ENCODE peak calls at places on chromosomes 11 and 22, in four cellular contexts. One of them, this sample, is unnamed.

GRCh38 chr11:38176812-38177322 is 1578.8 kb upstream of the RAG2 start:
- DNase-seq in GM12891: no peak
- DNase-seq in K562: no peak
- DNase-seq in GM12878: no peak
- DNase-seq in this sample: no peak

GRCh38 chr22:23269441-23270211 is 89.3 kb downstream of the BCR start:
- DNase-seq in GM12891: no peak
- DNase-seq in K562: peak
- DNase-seq in GM12878: no peak
- DNase-seq in this sample: no peak

GRCh38 chr11:100556781-100557180 is 130.3 kb upstream of the ARHGAP42 start:
- DNase-seq in GM12891: no peak
- DNase-seq in K562: no peak
- DNase-seq in GM12878: no peak
- DNase-seq in this sample: no peak

GRCh38 chr11:69196322-69197169 is 40.8 kb downstream of the SMIM38 start:
- DNase-seq in GM12891: no peak
- DNase-seq in K562: no peak
- DNase-seq in GM12878: no peak
- DNase-seq in this sample: no peak

GRCh38 chr11:73334244-73335203 is 26.4 kb downstream of the ARHGEF17 start:
- DNase-seq in GM12891: no peak
- DNase-seq in K562: peak
- DNase-seq in GM12878: no peak
- DNase-seq in this sample: no peak

GRCh38 chr22:47780281-47780875 is 1017.9 kb downstream of the TBC1D22A start:
- DNase-seq in GM12891: no peak
- DNase-seq in K562: no peak
- DNase-seq in GM12878: no peak
- DNase-seq in this sample: no peak

GRCh38 chr22:21876486-21877176 is 9.2 kb upstream of the MAPK1 start:
- DNase-seq in GM12891: no peak
- DNase-seq in K562: peak
- DNase-seq in GM12878: no peak
- DNase-seq in this sample: peak

GRCh38 chr11:10382518-10382917 is 72.5 kb upstream of the AMPD3 start:
- DNase-seq in GM12891: no peak
- DNase-seq in K562: peak
- DNase-seq in GM12878: no peak
- DNase-seq in this sample: no peak

GRCh38 chr11:105609341-105609781 is 512 bp upstream of the GRIA4 start:
- DNase-seq in GM12891: no peak
- DNase-seq in K562: peak
- DNase-seq in GM12878: no peak
- DNase-seq in this sample: no peak

GRCh38 chr22:33918676-33919590 is 1.3 kb downstream of the LARGE1 start:
- DNase-seq in GM12891: no peak
- DNase-seq in K562: no peak
- DNase-seq in GM12878: no peak
- DNase-seq in this sample: no peak

GRCh38 chr11:60447070-60447469 is 8.6 kb upstream of the MS4A1 start:
- DNase-seq in GM12891: no peak
- DNase-seq in K562: no peak
- DNase-seq in GM12878: no peak
- DNase-seq in this sample: no peak

GRCh38 chr11:88603499-88603898 is 266.0 kb upstream of the CTSC start:
- DNase-seq in GM12891: no peak
- DNase-seq in K562: no peak
- DNase-seq in GM12878: no peak
- DNase-seq in this sample: no peak

GRCh38 chr22:17706451-17706900 is 67.8 kb downstream of the BID start:
- DNase-seq in GM12891: peak
- DNase-seq in K562: no peak
- DNase-seq in GM12878: peak
- DNase-seq in this sample: peak

GRCh38 chr11:69240332-69241074 is 53.5 kb upstream of the MYEOV start:
- DNase-seq in GM12891: no peak
- DNase-seq in K562: no peak
- DNase-seq in GM12878: no peak
- DNase-seq in this sample: no peak

GRCh38 chr22:17744430-17744829 is 29.8 kb downstream of the BID start:
- DNase-seq in GM12891: no peak
- DNase-seq in K562: no peak
- DNase-seq in GM12878: no peak
- DNase-seq in this sample: no peak

GRCh38 chr11:129354688-129355087 is 21.0 kb upstream of the BARX2 start:
- DNase-seq in GM12891: no peak
- DNase-seq in K562: no peak
- DNase-seq in GM12878: no peak
- DNase-seq in this sample: no peak

GRCh38 chr11:133894956-133895549 is 49.7 kb upstream of the SPATA19 start:
- DNase-seq in GM12891: no peak
- DNase-seq in K562: no peak
- DNase-seq in GM12878: peak
- DNase-seq in this sample: no peak

GRCh38 chr11:68313574-68314202 is 1.3 kb downstream of the LRP5 start:
- DNase-seq in GM12891: no peak
- DNase-seq in K562: peak
- DNase-seq in GM12878: no peak
- DNase-seq in this sample: peak

GRCh38 chr11:58442136-58442535 is at the start of gene OR5B12:
- DNase-seq in GM12891: no peak
- DNase-seq in K562: no peak
- DNase-seq in GM12878: no peak
- DNase-seq in this sample: no peak

GRCh38 chr11:695606-696381 is at the start of gene TMEM80:
- DNase-seq in GM12891: peak
- DNase-seq in K562: peak
- DNase-seq in GM12878: peak
- DNase-seq in this sample: peak

GRCh38 chr11:33542921-33543320 is 157.7 kb downstream of the C11orf91 start:
- DNase-seq in GM12891: peak
- DNase-seq in K562: peak
- DNase-seq in GM12878: no peak
- DNase-seq in this sample: peak

GRCh38 chr11:86955674-86956522 is 703 bp upstream of the FZD4 start:
- DNase-seq in GM12891: peak
- DNase-seq in K562: peak
- DNase-seq in GM12878: peak
- DNase-seq in this sample: no peak

GRCh38 chr11:128502736-128503135 is 84.6 kb downstream of the ETS1 start:
- DNase-seq in GM12891: no peak
- DNase-seq in K562: no peak
- DNase-seq in GM12878: no peak
- DNase-seq in this sample: no peak

GRCh38 chr11:75261474-75261847 is 20.9 kb downstream of the TPBGL start:
- DNase-seq in GM12891: no peak
- DNase-seq in K562: no peak
- DNase-seq in GM12878: no peak
- DNase-seq in this sample: peak

GRCh38 chr11:65479184-65480145 is 19.4 kb upstream of the MALAT1 start:
- DNase-seq in GM12891: no peak
- DNase-seq in K562: no peak
- DNase-seq in GM12878: no peak
- DNase-seq in this sample: no peak

GRCh38 chr11:72776844-72777754 is 16.7 kb downstream of the STARD10 start:
- DNase-seq in GM12891: no peak
- DNase-seq in K562: peak
- DNase-seq in GM12878: no peak
- DNase-seq in this sample: no peak

GRCh38 chr11:125082611-125083311 is 19.7 kb downstream of the SLC37A2 start:
- DNase-seq in GM12891: no peak
- DNase-seq in K562: no peak
- DNase-seq in GM12878: no peak
- DNase-seq in this sample: no peak

GRCh38 chr11:12376259-12376971 is 956 bp upstream of the PARVA start:
- DNase-seq in GM12891: no peak
- DNase-seq in K562: no peak
- DNase-seq in GM12878: no peak
- DNase-seq in this sample: no peak

GRCh38 chr11:47372422-47372821 is 5.9 kb downstream of the SPI1 start:
- DNase-seq in GM12891: no peak
- DNase-seq in K562: no peak
- DNase-seq in GM12878: no peak
- DNase-seq in this sample: no peak

GRCh38 chr22:21684492-21685163 is 18.8 kb downstream of the PPIL2 start:
- DNase-seq in GM12891: no peak
- DNase-seq in K562: peak
- DNase-seq in GM12878: no peak
- DNase-seq in this sample: no peak

GRCh38 chr11:19604679-19605375 is 107.8 kb upstream of the NAV2 start:
- DNase-seq in GM12891: no peak
- DNase-seq in K562: no peak
- DNase-seq in GM12878: no peak
- DNase-seq in this sample: no peak

GRCh38 chr22:17988800-17989513 is 35.4 kb downstream of the MICAL3 start:
- DNase-seq in GM12891: no peak
- DNase-seq in K562: no peak
- DNase-seq in GM12878: no peak
- DNase-seq in this sample: no peak

GRCh38 chr22:46972901-46973831 is 210.7 kb downstream of the TBC1D22A start:
- DNase-seq in GM12891: no peak
- DNase-seq in K562: no peak
- DNase-seq in GM12878: no peak
- DNase-seq in this sample: no peak

GRCh38 chr11:19283998-19284397 is 43.3 kb upstream of the E2F8 start:
- DNase-seq in GM12891: no peak
- DNase-seq in K562: no peak
- DNase-seq in GM12878: no peak
- DNase-seq in this sample: no peak

GRCh38 chr11:69718147-69718546 is 14.3 kb upstream of the FGF19 start:
- DNase-seq in GM12891: peak
- DNase-seq in K562: peak
- DNase-seq in GM12878: no peak
- DNase-seq in this sample: no peak

GRCh38 chr11:1289211-1289935 is 20.1 kb downstream of the TOLLIP start:
- DNase-seq in GM12891: no peak
- DNase-seq in K562: no peak
- DNase-seq in GM12878: no peak
- DNase-seq in this sample: no peak

GRCh38 chr11:30617762-30618161 is 31.6 kb upstream of the MPPED2 start:
- DNase-seq in GM12891: no peak
- DNase-seq in K562: no peak
- DNase-seq in GM12878: no peak
- DNase-seq in this sample: no peak
- TF ChIP-seq SPI1 in GM12891: no peak
- TF ChIP-seq SPI1 in K562: no peak
- TF ChIP-seq SPI1 in GM12878: no peak
- TF ChIP-seq SPI1 in this sample: peak

GRCh38 chr22:40112595-40112994 is 65.1 kb upstream of the TNRC6B start:
- DNase-seq in GM12891: no peak
- DNase-seq in K562: no peak
- DNase-seq in GM12878: no peak
- DNase-seq in this sample: no peak

GRCh38 chr22:40105755-40106154 is 72.0 kb upstream of the TNRC6B start:
- DNase-seq in GM12891: no peak
- DNase-seq in K562: no peak
- DNase-seq in GM12878: no peak
- DNase-seq in this sample: no peak

GRCh38 chr22:40111451-40111850 is 66.3 kb upstream of the TNRC6B start:
- DNase-seq in GM12891: no peak
- DNase-seq in K562: no peak
- DNase-seq in GM12878: no peak
- DNase-seq in this sample: no peak

GRCh38 chr22:40107244-40107643 is 70.5 kb upstream of the TNRC6B start:
- DNase-seq in GM12891: no peak
- DNase-seq in K562: no peak
- DNase-seq in GM12878: no peak
- DNase-seq in this sample: no peak

GRCh38 chr22:40107756-40108437 is 69.8 kb upstream of the TNRC6B start:
- DNase-seq in GM12891: no peak
- DNase-seq in K562: no peak
- DNase-seq in GM12878: no peak
- DNase-seq in this sample: no peak
- TF ChIP-seq SPI1 in GM12891: no peak
- TF ChIP-seq SPI1 in K562: no peak
- TF ChIP-seq SPI1 in GM12878: no peak
- TF ChIP-seq SPI1 in this sample: no peak

GRCh38 chr11:28703371-28703770 is 595.2 kb downstream of the METTL15 start:
- DNase-seq in GM12891: no peak
- DNase-seq in K562: no peak
- DNase-seq in GM12878: no peak
- DNase-seq in this sample: no peak

GRCh38 chr11:28702450-28702790 is 594.2 kb downstream of the METTL15 start:
- DNase-seq in GM12891: no peak
- DNase-seq in K562: no peak
- DNase-seq in GM12878: no peak
- DNase-seq in this sample: no peak

GRCh38 chr11:28701760-28702449 is 593.7 kb downstream of the METTL15 start:
- DNase-seq in GM12891: no peak
- DNase-seq in K562: no peak
- DNase-seq in GM12878: no peak
- DNase-seq in this sample: no peak

GRCh38 chr11:28704801-28705200 is 596.6 kb downstream of the METTL15 start:
- DNase-seq in GM12891: no peak
- DNase-seq in K562: no peak
- DNase-seq in GM12878: no peak
- DNase-seq in this sample: no peak

GRCh38 chr11:28702871-28703270 is 594.7 kb downstream of the METTL15 start:
- DNase-seq in GM12891: no peak
- DNase-seq in K562: no peak
- DNase-seq in GM12878: no peak
- DNase-seq in this sample: no peak
- TF ChIP-seq SPI1 in GM12891: no peak
- TF ChIP-seq SPI1 in K562: no peak
- TF ChIP-seq SPI1 in GM12878: no peak
- TF ChIP-seq SPI1 in this sample: no peak

GRCh38 chr22:24996420-24996952 is 44.0 kb downstream of the KIAA1671 start:
- DNase-seq in GM12891: no peak
- DNase-seq in K562: no peak
- DNase-seq in GM12878: no peak
- DNase-seq in this sample: no peak
- TF ChIP-seq SPI1 in GM12891: no peak
- TF ChIP-seq SPI1 in K562: no peak
- TF ChIP-seq SPI1 in GM12878: no peak
- TF ChIP-seq SPI1 in this sample: no peak

GRCh38 chr11:2426221-2426620 is 18.1 kb downstream of the TRPM5 start:
- DNase-seq in GM12891: no peak
- DNase-seq in K562: no peak
- DNase-seq in GM12878: no peak
- DNase-seq in this sample: no peak

GRCh38 chr11:2427721-2428321 is 16.5 kb downstream of the TRPM5 start:
- DNase-seq in GM12891: no peak
- DNase-seq in K562: no peak
- DNase-seq in GM12878: no peak
- DNase-seq in this sample: no peak

GRCh38 chr11:2425506-2425905 is 18.8 kb downstream of the TRPM5 start:
- DNase-seq in GM12891: no peak
- DNase-seq in K562: no peak
- DNase-seq in GM12878: no peak
- DNase-seq in this sample: no peak

GRCh38 chr11:2426826-2427521 is 17.3 kb downstream of the TRPM5 start:
- DNase-seq in GM12891: no peak
- DNase-seq in K562: no peak
- DNase-seq in GM12878: no peak
- DNase-seq in this sample: no peak

GRCh38 chr11:2428322-2428795 is 16.0 kb downstream of the TRPM5 start:
- DNase-seq in GM12891: peak
- DNase-seq in K562: peak
- DNase-seq in GM12878: no peak
- DNase-seq in this sample: peak
- TF ChIP-seq SPI1 in GM12891: no peak
- TF ChIP-seq SPI1 in K562: no peak
- TF ChIP-seq SPI1 in GM12878: no peak
- TF ChIP-seq SPI1 in this sample: no peak